ENCODE peak calls at places on chromosomes 7 and 10, in five cellular contexts. X, E, M, F and L are unnamed samples.

GRCh38 chr7:33054261-33054964 is 8.2 kb downstream of the NT5C3A start:
- DNase-seq in X (no peak), E (no peak), M (peak), F (peak), L (peak)

GRCh38 chr7:74474271-74474865 is 20.7 kb downstream of the GTF2IRD1 start:
- DNase-seq in X (no peak), E (no peak), M (no peak), F (no peak), L (no peak)

GRCh38 chr10:10313099-10313875 is 704.4 kb upstream of the CELF2 start:
- DNase-seq in X (no peak), E (no peak), M (no peak), F (no peak), L (no peak)

GRCh38 chr7:126957443-126957842 is 295.3 kb downstream of the GRM8 start:
- DNase-seq in X (no peak), E (no peak), M (no peak), F (no peak), L (no peak)

GRCh38 chr7:41027428-41028115 is 675.3 kb downstream of the INHBA start:
- DNase-seq in X (no peak), E (no peak), M (peak), F (no peak), L (peak)

GRCh38 chr7:132179681-132180080 is 396.6 kb downstream of the PLXNA4 start:
- DNase-seq in X (no peak), E (no peak), M (no peak), F (no peak), L (no peak)

GRCh38 chr10:70671619-70672164 is 614 bp upstream of the ADAMTS14 start:
- DNase-seq in X (no peak), E (no peak), M (no peak), F (no peak), L (no peak)

GRCh38 chr7:125336326-125336725 is 406.7 kb upstream of the POT1 start:
- DNase-seq in X (no peak), E (no peak), M (no peak), F (no peak), L (no peak)

GRCh38 chr10:29806350-29806788 is 171.6 kb upstream of the SVIL start:
- DNase-seq in X (no peak), E (no peak), M (peak), F (no peak), L (no peak)

GRCh38 chr7:16344927-16345326 is 76.4 kb downstream of the CRPPA start:
- DNase-seq in X (no peak), E (no peak), M (no peak), F (no peak), L (no peak)

GRCh38 chr10:113434315-113434714 is 118.5 kb upstream of the HABP2 start:
- DNase-seq in X (no peak), E (no peak), M (no peak), F (no peak), L (no peak)

GRCh38 chr7:128874140-128875031 is 11.7 kb downstream of the ATP6V1F start:
- DNase-seq in X (peak), E (no peak), M (no peak), F (no peak), L (no peak)

GRCh38 chr10:124701881-124702656 is 42.1 kb downstream of the FAM53B start:
- DNase-seq in X (no peak), E (no peak), M (no peak), F (no peak), L (no peak)

GRCh38 chr10:23432639-23433038 is 6.2 kb upstream of the OTUD1 start:
- DNase-seq in X (no peak), E (no peak), M (peak), F (no peak), L (peak)

GRCh38 chr10:43648392-43649148 is at the start of gene ZNF32:
- DNase-seq in X (peak), E (peak), M (peak), F (peak), L (peak)

GRCh38 chr7:111697771-111698170 is 135.5 kb upstream of the IMMP2L start:
- DNase-seq in X (no peak), E (no peak), M (peak), F (no peak), L (no peak)

GRCh38 chr10:30818854-30819253 is 189.3 kb upstream of the LYZL2 start:
- DNase-seq in X (no peak), E (no peak), M (no peak), F (no peak), L (no peak)

GRCh38 chr7:134420509-134421125 is 38.3 kb downstream of the AKR1B1 start:
- DNase-seq in X (peak), E (no peak), M (peak), F (peak), L (peak)

GRCh38 chr7:134724606-134725005 is 54.8 kb upstream of the CALD1 start:
- DNase-seq in X (no peak), E (no peak), M (peak), F (peak), L (peak)

GRCh38 chr10:3236644-3237043 is 64.1 kb upstream of the PITRM1 start:
- DNase-seq in X (no peak), E (no peak), M (no peak), F (no peak), L (no peak)

GRCh38 chr10:21494221-21495001 is 31.1 kb downstream of the SKIDA1 start:
- DNase-seq in X (no peak), E (no peak), M (no peak), F (peak), L (no peak)

GRCh38 chr7:154767821-154768415 is 235.0 kb downstream of the PAXIP1 start:
- DNase-seq in X (no peak), E (no peak), M (no peak), F (no peak), L (no peak)

GRCh38 chr7:81816312-81816711 is 46.5 kb upstream of the HGF start:
- DNase-seq in X (peak), E (no peak), M (peak), F (no peak), L (no peak)

GRCh38 chr10:44397476-44398225 is 12.8 kb upstream of the CXCL12 start:
- DNase-seq in X (no peak), E (no peak), M (no peak), F (no peak), L (peak)

GRCh38 chr7:158816995-158817394 is 12.3 kb downstream of the ESYT2 start:
- DNase-seq in X (no peak), E (peak), M (peak), F (no peak), L (peak)

GRCh38 chr7:131861620-131862346 is 305.4 kb upstream of the PODXL start:
- DNase-seq in X (no peak), E (no peak), M (no peak), F (no peak), L (peak)

GRCh38 chr7:127578711-127579275 is 6.6 kb downstream of the GCC1 start:
- DNase-seq in X (no peak), E (no peak), M (no peak), F (no peak), L (no peak)

GRCh38 chr10:98096731-98097130 is 37.7 kb upstream of the R3HCC1L start:
- DNase-seq in X (peak), E (no peak), M (no peak), F (no peak), L (no peak)

GRCh38 chr10:128211064-128211504 is 84.9 kb upstream of the MKI67 start:
- DNase-seq in X (no peak), E (no peak), M (no peak), F (no peak), L (no peak)

GRCh38 chr7:74587435-74588126 is 69.9 kb upstream of the GTF2I start:
- DNase-seq in X (peak), E (no peak), M (peak), F (no peak), L (peak)